ENCODE peak calls at places on chromosomes 4 and X, in seven cellular contexts. N is HCT116, O is hepatocyte, A is GM23338, X is MM.1S, V is GM23248, T is PC-9. S is an unnamed sample. For H3K9me2, the result is how much of the 10 kb centered on the place peaks cover.

GRCh38 chr4:169968999-169969398 is 57.2 kb downstream of the MFAP3L start:
- DNase-seq in N (no peak), O (peak), A (no peak), X (no peak), V (peak), T (peak), S (no peak)

GRCh38 chr4:189177130-189177529 is 763.5 kb upstream of the FRG1 start:
- DNase-seq in N (peak), O (no peak), A (no peak), X (peak), V (no peak), T (no peak), S (peak)

GRCh38 chr4:1416051-1416947 is 10.1 kb upstream of the NKX1-1 start:
- DNase-seq in N (no peak), O (peak), A (no peak), X (no peak), V (no peak), T (no peak), S (no peak)

GRCh38 chr4:147984065-147984777 is 252.3 kb downstream of the ARHGAP10 start:
- DNase-seq in N (peak), O (peak), A (peak), X (peak), V (peak), T (no peak), S (peak)

GRCh38 chr4:181905708-181906107 is 337.5 kb upstream of the TENM3 start:
- DNase-seq in N (no peak), O (no peak), A (no peak), X (no peak), V (no peak), T (no peak), S (no peak)

GRCh38 chrX:12210196-12210815 is 72.0 kb downstream of the FRMPD4 start:
- DNase-seq in N (no peak), O (no peak), A (no peak), X (no peak), V (peak), T (no peak), S (peak)

GRCh38 chr4:57777871-57778270 is 667.7 kb upstream of the IGFBP7 start:
- DNase-seq in N (no peak), O (no peak), A (peak), X (no peak), V (no peak), T (no peak), S (no peak)

GRCh38 chr4:143346208-143346607 is 9.5 kb downstream of the GAB1 start:
- DNase-seq in N (no peak), O (peak), A (peak), X (no peak), V (no peak), T (peak), S (peak)

GRCh38 chr4:155811171-155811570 is 52.4 kb downstream of the GUCY1B1 start:
- DNase-seq in N (no peak), O (no peak), A (no peak), X (no peak), V (no peak), T (no peak), S (no peak)

GRCh38 chr4:169159614-169160013 is 111.1 kb downstream of the SH3RF1 start:
- DNase-seq in N (no peak), O (no peak), A (no peak), X (no peak), V (peak), T (no peak), S (peak)

GRCh38 chr4:153555730-153556440 is 89.7 kb downstream of the TMEM131L start:
- DNase-seq in N (no peak), O (peak), A (no peak), X (no peak), V (peak), T (no peak), S (peak)

GRCh38 chr4:139783761-139784484 is 118.3 kb downstream of the MGST2 start:
- DNase-seq in N (no peak), O (no peak), A (peak), X (no peak), V (no peak), T (no peak), S (no peak)

GRCh38 chr4:41305486-41305885 is 48.8 kb downstream of the UCHL1 start:
- DNase-seq in N (no peak), O (no peak), A (no peak), X (no peak), V (no peak), T (no peak), S (no peak)

GRCh38 chrX:34379891-34380290 is 247.8 kb upstream of the FAM47A start:
- DNase-seq in N (no peak), O (no peak), A (no peak), X (no peak), V (no peak), T (no peak), S (no peak)

GRCh38 chrX:72421797-72422196 is 116.1 kb upstream of the CITED1 start:
- DNase-seq in N (no peak), O (no peak), A (no peak), X (no peak), V (no peak), T (no peak), S (no peak)
- H3K27ac ChIP-seq in N (no peak), O (no peak), A (no peak), X (no peak), V (no peak), T (no peak), S (no peak)

GRCh38 chr4:186846426-186846825 is 122.8 kb upstream of the FAT1 start:
- DNase-seq in N (no peak), O (no peak), A (no peak), X (no peak), V (no peak), T (no peak), S (no peak)
- H3K9me2 ChIP-seq in N (under half), O (under half), A (under half), X (under half), V (under half), T (under half), S (under half)

DNA sequence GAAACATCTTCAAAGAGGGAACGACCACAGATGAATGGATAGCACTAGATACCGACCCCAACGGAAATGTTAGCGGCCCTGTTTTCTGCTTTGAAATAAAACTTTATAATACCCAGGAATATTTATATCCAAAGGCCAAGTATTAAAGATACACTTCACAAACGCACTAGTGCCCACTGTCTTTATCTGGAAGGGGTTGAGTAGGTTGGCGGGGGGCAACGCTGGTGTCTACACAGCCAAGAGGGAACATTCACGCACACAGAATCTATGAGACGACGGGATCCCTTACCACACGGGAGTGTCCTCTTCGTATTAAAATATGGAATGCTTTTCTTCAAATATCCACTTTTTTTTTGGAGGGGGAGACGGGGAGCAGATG is 3.3 kb downstream of the HAND2 start:
- DNase-seq in N (no peak), O (no peak), A (peak), X (no peak), V (no peak), T (no peak), S (no peak)
- TF ChIP-seq EZH2 in N (no peak), O (no peak), A (peak), X (no peak), V (no peak), T (no peak), S (no peak)

GRCh38 chr4:2839060-2839459 is 4.6 kb upstream of the ADD1 start:
- DNase-seq in N (no peak), O (no peak), A (no peak), X (no peak), V (no peak), T (no peak), S (no peak)
- H3K27ac ChIP-seq in N (no peak), O (no peak), A (no peak), X (no peak), V (no peak), T (no peak), S (no peak)

GRCh38 chrX:24676403-24677024 is 17.2 kb upstream of the POLA1 start:
- DNase-seq in N (no peak), O (peak), A (peak), X (no peak), V (peak), T (no peak), S (peak)

GRCh38 chrX:24672701-24673190 is 21.0 kb upstream of the POLA1 start:
- DNase-seq in N (no peak), O (peak), A (no peak), X (no peak), V (no peak), T (no peak), S (no peak)

GRCh38 chrX:24668111-24668510 is 21.0 kb upstream of the PCYT1B start:
- DNase-seq in N (no peak), O (no peak), A (no peak), X (no peak), V (no peak), T (no peak), S (no peak)

DNA sequence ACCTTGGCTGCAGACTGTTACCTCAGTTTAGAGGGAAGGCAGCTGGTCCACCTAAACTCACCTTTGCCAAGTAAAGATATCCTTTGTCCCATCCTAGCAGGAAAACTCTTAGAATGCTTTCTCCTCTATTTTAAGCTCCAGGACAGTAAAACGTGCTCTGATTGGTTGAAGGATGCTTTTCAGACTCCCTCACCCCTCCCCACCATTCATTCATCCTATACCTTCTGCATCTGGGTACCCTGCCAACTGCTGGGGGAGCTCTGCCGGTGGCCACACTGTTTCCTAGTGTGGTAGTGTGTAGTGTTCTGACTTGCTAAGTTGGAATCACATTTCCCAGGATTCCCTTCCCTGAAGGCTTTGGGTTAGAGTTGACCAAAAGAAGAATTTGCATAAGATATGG is 20.3 kb upstream of the POLA1 start:
- DNase-seq in N (no peak), O (no peak), A (peak), X (no peak), V (no peak), T (no peak), S (no peak)
- H3K9me2 ChIP-seq in N (under half), O (under half), A (under half), X (under half), V (under half), T (under half), S (under half)

DNA sequence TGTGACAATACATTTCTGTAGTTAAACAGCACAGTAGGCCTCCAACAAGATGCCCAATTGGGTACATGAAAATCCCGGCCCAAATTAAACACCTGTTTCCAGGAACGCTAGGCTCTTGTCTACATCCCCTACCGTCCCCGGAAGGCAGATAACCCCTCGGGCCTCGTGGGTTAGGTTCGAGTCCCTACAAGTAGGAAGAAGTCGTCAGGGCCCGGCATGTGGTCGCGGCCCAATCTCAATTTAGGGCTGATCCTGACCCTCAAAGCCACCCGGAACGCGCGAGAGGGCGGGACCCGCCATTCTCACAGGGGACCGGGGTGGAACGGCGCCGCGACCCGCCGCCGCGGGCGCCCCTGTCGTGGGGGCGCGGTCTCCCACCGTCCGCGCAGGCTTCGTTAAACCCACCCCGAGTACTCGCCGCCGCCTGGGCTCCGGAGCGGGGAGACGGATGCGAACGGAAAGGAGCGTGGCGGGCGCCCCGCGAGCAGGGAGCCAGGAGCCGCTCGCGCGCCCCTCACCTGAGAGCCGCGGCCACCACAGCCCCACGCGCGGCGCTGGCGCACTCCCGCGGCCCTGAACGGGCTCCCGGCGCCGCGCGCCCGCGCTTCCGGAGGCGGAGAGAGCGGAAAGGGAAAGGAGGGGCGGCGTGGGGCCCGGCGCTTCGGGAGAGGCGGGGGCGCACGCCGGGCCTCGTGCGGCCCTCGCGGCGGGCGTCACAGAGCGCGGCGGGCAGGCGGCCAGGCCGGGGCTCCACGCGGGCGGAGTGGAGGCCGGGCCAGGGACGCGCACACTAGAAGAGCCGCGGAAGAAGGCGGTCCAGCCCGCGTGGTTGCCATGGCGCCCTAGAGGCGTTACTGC is at the start of gene CFAP97:
- DNase-seq in N (peak), O (peak), A (peak), X (peak), V (peak), T (peak), S (peak)
- TF ChIP-seq EZH2 in N (no peak), O (no peak), A (no peak), X (no peak), V (no peak), T (no peak), S (no peak)